ENCODE peak calls at places on chromosome 17, in five cellular contexts. N is left ventricle myocardium inferior, U is upper lobe of right lung, M is GM23248, C is transverse colon. O is an unnamed sample. For H3K4me1, the result is how much of the 10 kb centered on the place peaks cover.

GRCh38 chr17:66248285-66248684 is 19.1 kb upstream of the APOH start:
- DNase-seq in N (peak), U (no peak), M (no peak), C (no peak), O (no peak)

GRCh38 chr17:29585080-29585751 is 4.2 kb downstream of the GIT1 start:
- DNase-seq in N (no peak), U (no peak), M (no peak), C (no peak), O (no peak)

GRCh38 chr17:21194210-21194609 is 19.8 kb downstream of the TMEM11 start:
- DNase-seq in N (no peak), U (no peak), M (peak), C (no peak), O (no peak)

GRCh38 chr17:28974451-28974850 is 23.1 kb upstream of the PHF12 start:
- DNase-seq in N (peak), U (no peak), M (no peak), C (no peak), O (no peak)

GRCh38 chr17:73007447-73007846 is 85.0 kb downstream of the SLC39A11 start:
- DNase-seq in N (no peak), U (no peak), M (peak), C (peak), O (no peak)

GRCh38 chr17:50550661-50551432 is 3.9 kb downstream of the SPATA20 start:
- DNase-seq in N (peak), U (peak), M (peak), C (peak), O (peak)

GRCh38 chr17:45277992-45278391 is 16.1 kb upstream of the SPATA32 start:
- DNase-seq in N (peak), U (peak), M (peak), C (no peak), O (no peak)

GRCh38 chr17:44636562-44636961 is 19.7 kb upstream of the MEIOC start:
- DNase-seq in N (no peak), U (no peak), M (peak), C (no peak), O (peak)

GRCh38 chr17:5069724-5070123 is 8.5 kb upstream of the ZFP3 start:
- DNase-seq in N (no peak), U (no peak), M (no peak), C (no peak), O (no peak)

GRCh38 chr17:31568140-31568938 is 176.9 kb downstream of the RAB11FIP4 start:
- DNase-seq in N (no peak), U (peak), M (peak), C (no peak), O (no peak)

GRCh38 chr17:21079196-21079595 is 36.4 kb upstream of the USP22 start:
- DNase-seq in N (no peak), U (no peak), M (no peak), C (no peak), O (no peak)

GRCh38 chr17:29125651-29126050 is 54.5 kb downstream of the MYO18A start:
- DNase-seq in N (no peak), U (no peak), M (no peak), C (no peak), O (no peak)

GRCh38 chr17:61986898-61987297 is 59.1 kb upstream of the INTS2 start:
- DNase-seq in N (no peak), U (no peak), M (no peak), C (no peak), O (no peak)

GRCh38 chr17:31467502-31468256 is 76.2 kb downstream of the RAB11FIP4 start:
- DNase-seq in N (peak), U (no peak), M (no peak), C (no peak), O (peak)

GRCh38 chr17:16407911-16408588 is 7.3 kb upstream of the TRPV2 start:
- DNase-seq in N (peak), U (no peak), M (peak), C (peak), O (peak)

GRCh38 chr17:36500745-36501225 is 14.3 kb downstream of the ZNHIT3 start:
- DNase-seq in N (no peak), U (peak), M (no peak), C (no peak), O (peak)

GRCh38 chr17:7435676-7436555 is 681 bp downstream of the TMEM102 start:
- DNase-seq in N (peak), U (peak), M (peak), C (peak), O (peak)

GRCh38 chr17:27646232-27646631 is 15.2 kb downstream of the LGALS9 start:
- DNase-seq in N (no peak), U (no peak), M (no peak), C (no peak), O (no peak)

GRCh38 chr17:36742267-36743000 is 141.1 kb downstream of the MRM1 start:
- DNase-seq in N (no peak), U (no peak), M (no peak), C (no peak), O (no peak)

GRCh38 chr17:65388911-65389310 is 172.5 kb downstream of the AXIN2 start:
- DNase-seq in N (no peak), U (no peak), M (peak), C (no peak), O (no peak)

GRCh38 chr17:2396192-2396567 is 4.7 kb downstream of the MNT start:
- DNase-seq in N (no peak), U (peak), M (no peak), C (no peak), O (no peak)

GRCh38 chr17:39737761-39738567 is at the start of gene GRB7:
- DNase-seq in N (no peak), U (peak), M (no peak), C (peak), O (peak)

GRCh38 chr17:57823469-57824401 is 26.1 kb downstream of the MRPS23 start:
- DNase-seq in N (no peak), U (no peak), M (peak), C (no peak), O (no peak)

GRCh38 chr17:21289175-21289901 is 4.8 kb downstream of the MAP2K3 start:
- DNase-seq in N (no peak), U (no peak), M (peak), C (no peak), O (no peak)

GRCh38 chr17:50853015-50853615 is 13.0 kb downstream of the TOB1 start:
- DNase-seq in N (no peak), U (no peak), M (no peak), C (no peak), O (no peak)

GRCh38 chr17:78798695-78799559 is 16.9 kb upstream of the CYTH1 start:
- DNase-seq in N (no peak), U (no peak), M (peak), C (no peak), O (peak)

GRCh38 chr17:73589096-73589980 is 54.9 kb downstream of the SDK2 start:
- DNase-seq in N (no peak), U (no peak), M (peak), C (no peak), O (no peak)

GRCh38 chr17:39617446-39618251 is 9.1 kb upstream of the PPP1R1B start:
- DNase-seq in N (peak), U (peak), M (peak), C (peak), O (peak)

GRCh38 chr17:83183951-83184506 is 104.6 kb downstream of the METRNL start:
- DNase-seq in N (no peak), U (no peak), M (no peak), C (no peak), O (no peak)

GRCh38 chr17:27905524-27906237 is 12.5 kb upstream of the LYRM9 start:
- DNase-seq in N (no peak), U (no peak), M (no peak), C (no peak), O (no peak)

GRCh38 chr17:44941712-44942331 is 5.8 kb downstream of the KIF18B start:
- DNase-seq in N (no peak), U (peak), M (no peak), C (no peak), O (no peak)

GRCh38 chr17:60345233-60345632 is 46.7 kb downstream of the USP32 start:
- DNase-seq in N (no peak), U (no peak), M (no peak), C (no peak), O (no peak)

GRCh38 chr17:55567240-55568216 is 56.3 kb upstream of the SMIM36 start:
- DNase-seq in N (peak), U (no peak), M (no peak), C (no peak), O (no peak)

GRCh38 chr17:75853410-75853809 is 1.7 kb downstream of the WBP2 start:
- DNase-seq in N (no peak), U (no peak), M (peak), C (no peak), O (no peak)

GRCh38 chr17:75849304-75849695 is 5.1 kb upstream of the UNC13D start:
- DNase-seq in N (no peak), U (no peak), M (no peak), C (no peak), O (no peak)

GRCh38 chr17:75848523-75849303 is 4.5 kb upstream of the UNC13D start:
- DNase-seq in N (peak), U (peak), M (peak), C (peak), O (peak)

GRCh38 chr17:75849724-75850123 is 5.4 kb downstream of the WBP2 start:
- DNase-seq in N (no peak), U (no peak), M (no peak), C (no peak), O (peak)

DNA sequence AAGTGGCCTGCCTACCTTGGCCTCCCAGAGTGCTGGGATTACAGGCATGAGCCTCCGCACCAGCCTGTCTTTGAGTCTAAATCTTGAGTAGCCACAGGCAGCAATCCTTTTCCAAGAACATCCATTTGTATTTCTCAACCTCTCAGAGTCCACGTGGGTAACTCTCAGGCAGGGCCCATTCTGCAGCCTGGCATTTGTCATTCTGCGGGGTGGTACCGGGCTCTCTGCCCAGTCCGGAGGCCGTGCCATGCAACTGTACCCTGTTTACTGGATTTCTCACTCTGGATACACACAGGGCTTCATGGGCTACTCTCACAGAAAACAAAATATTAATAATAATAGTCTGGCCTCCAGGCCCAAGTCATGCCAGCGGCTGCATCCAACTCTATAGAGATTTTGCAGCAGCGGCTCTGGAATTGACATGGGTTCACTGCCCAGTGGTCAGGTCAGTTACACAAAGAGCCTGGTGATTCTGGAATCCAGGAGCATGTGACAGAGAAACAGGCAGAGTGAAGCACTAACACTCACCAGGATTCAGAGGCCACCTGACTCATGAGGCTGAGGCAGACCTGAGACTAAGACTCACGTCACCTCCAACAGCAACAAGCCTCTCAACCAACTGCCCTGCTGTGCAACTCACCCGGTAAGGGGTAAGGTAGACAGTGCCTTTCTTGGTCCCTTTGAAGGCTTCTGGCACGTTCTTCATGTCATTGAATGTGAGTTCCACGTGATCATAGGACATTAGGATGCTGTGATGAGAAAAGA is 4.0 kb downstream of the WBP2 start:
- DNase-seq in N (no peak), U (no peak), M (no peak), C (no peak), O (no peak)
- H3K4me1 ChIP-seq in N (half or more), U (under half), M (under half), C (under half), O (under half)

GRCh38 chr17:42323268-42323773 is 35.0 kb downstream of the STAT5A start:
- DNase-seq in N (no peak), U (no peak), M (no peak), C (no peak), O (no peak)

GRCh38 chr17:42317256-42317966 is 29.1 kb downstream of the STAT5A start:
- DNase-seq in N (no peak), U (no peak), M (no peak), C (no peak), O (peak)

GRCh38 chr17:42322382-42323267 is 34.3 kb downstream of the STAT5A start:
- DNase-seq in N (peak), U (peak), M (peak), C (peak), O (peak)

GRCh38 chr17:42325026-42325425 is 36.7 kb downstream of the STAT5A start:
- DNase-seq in N (no peak), U (no peak), M (peak), C (no peak), O (peak)

DNA sequence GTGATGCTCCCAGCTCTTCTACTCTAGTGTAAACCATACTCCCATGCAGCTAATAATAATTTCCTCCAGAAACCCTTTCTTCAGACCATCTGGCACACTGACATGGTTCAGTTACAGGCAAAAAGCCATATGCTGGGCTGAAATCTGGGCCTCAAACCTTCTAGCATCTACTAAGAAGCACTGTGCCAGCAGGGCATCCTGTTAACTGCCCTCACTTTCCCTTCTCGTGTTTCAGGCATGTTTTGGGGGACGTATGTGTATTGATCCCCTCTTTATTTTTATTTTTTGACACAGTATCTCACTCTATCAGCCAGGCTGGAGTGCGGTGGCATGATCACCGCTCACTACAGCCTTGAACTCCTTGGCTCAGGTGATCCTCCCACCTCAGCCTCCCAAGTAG is 33.3 kb downstream of the STAT5A start:
- DNase-seq in N (no peak), U (no peak), M (no peak), C (no peak), O (no peak)
- H3K4me1 ChIP-seq in N (half or more), U (under half), M (under half), C (under half), O (under half)

DNA sequence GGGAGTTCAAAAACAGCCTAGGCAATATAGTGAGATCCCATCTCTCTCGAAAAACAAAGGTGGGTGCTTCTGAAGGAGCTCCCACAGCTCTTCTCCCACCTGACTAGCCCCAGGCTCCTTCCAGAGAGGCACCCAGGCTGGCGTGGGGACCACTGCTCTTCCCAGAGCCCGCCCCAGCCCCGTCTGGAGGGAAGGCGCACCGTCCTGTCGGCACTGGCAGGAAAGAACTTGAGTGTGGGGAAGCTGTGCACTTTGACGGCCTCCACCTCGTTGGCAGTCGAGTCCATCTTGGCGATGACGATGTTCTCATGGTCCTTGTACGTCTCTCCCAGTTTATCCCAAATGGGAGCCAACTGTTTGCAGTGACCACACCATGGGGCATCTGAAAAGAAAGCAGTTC is 10.5 kb upstream of the PPP1R27 start:
- DNase-seq in N (no peak), U (no peak), M (no peak), C (no peak), O (no peak)
- H3K4me1 ChIP-seq in N (under half), U (under half), M (under half), C (under half), O (under half)

GRCh38 chr17:81977211-81978091 is at the start of gene ASPSCR1:
- DNase-seq in N (peak), U (peak), M (peak), C (peak), O (peak)
- H3K4me1 ChIP-seq in N (under half), U (under half), M (under half), C (under half), O (under half)

GRCh38 chr17:1367351-1367745 is 32.7 kb downstream of the YWHAE start:
- DNase-seq in N (no peak), U (no peak), M (peak), C (no peak), O (no peak)
- H3K4me1 ChIP-seq in N (half or more), U (under half), M (half or more), C (under half), O (under half)

O was measured in hepatocyte.